ENCODE peak calls at places on chromosome 10, in eight cellular contexts. M, B, Y, Q, F, E, N and V are unnamed samples.
A peak's percentile ranks its signal among the peaks of the same experiment; 100 is the strongest.

GRCh38 chr10:127928021-127928806 is 21.3 kb downstream of the PTPRE start:
- DNase-seq in Q (no peak), Y (peak; percentile 65), E (peak; percentile 77), M (no peak), F (no peak), N (no peak), B (no peak), V (no peak)

GRCh38 chr10:88932539-88933256 is 19.9 kb downstream of the ACTA2 start:
- DNase-seq in E (peak; percentile 96), N (peak; percentile 50), Q (peak; percentile 57), F (no peak), M (peak; percentile 76), Y (peak; percentile 92), B (no peak), V (peak; percentile 82)

GRCh38 chr10:80158598-80159127 is 26.1 kb downstream of the PLAC9 start:
- DNase-seq in Q (peak; percentile 88), F (peak; percentile 84), M (no peak), E (peak; percentile 96), Y (peak; percentile 92), B (no peak), N (no peak), V (peak; percentile 69)

GRCh38 chr10:19500959-19501358 is 315.3 kb upstream of the PLXDC2 start:
- DNase-seq in Y (no peak), N (no peak), F (no peak), E (no peak), Q (no peak), M (no peak), B (no peak), V (no peak)

GRCh38 chr10:60171436-60172013 is 218.2 kb downstream of the ANK3 start:
- DNase-seq in F (no peak), Q (no peak), M (no peak), E (no peak), B (no peak), Y (peak; percentile 76), N (no peak), V (no peak)

GRCh38 chr10:69874464-69874863 is 72.8 kb downstream of the COL13A1 start:
- DNase-seq in Q (no peak), M (no peak), B (no peak), F (no peak), Y (peak; percentile 66), E (peak; percentile 85), N (no peak), V (no peak)

GRCh38 chr10:57222603-57223002 is 861.5 kb upstream of the ZWINT start:
- DNase-seq in M (peak; percentile 75), Y (no peak), E (no peak), N (no peak), Q (no peak), B (no peak), F (no peak), V (no peak)

GRCh38 chr10:121532465-121532864 is 65.8 kb downstream of the FGFR2 start:
- DNase-seq in B (no peak), Y (no peak), F (no peak), N (no peak), Q (no peak), E (no peak), M (no peak), V (peak; percentile 68)

GRCh38 chr10:119216137-119216536 is 8.8 kb downstream of the GRK5 start:
- DNase-seq in Q (no peak), Y (no peak), N (no peak), E (no peak), M (no peak), B (no peak), F (no peak), V (no peak)

GRCh38 chr10:109456566-109457361 is 466.5 kb downstream of the XPNPEP1 start:
- DNase-seq in N (no peak), F (peak; percentile 3), Q (no peak), M (peak; percentile 87), Y (no peak), B (no peak), E (peak; percentile 25), V (no peak)

GRCh38 chr10:121690152-121690551 is 91.9 kb upstream of the FGFR2 start:
- DNase-seq in F (no peak), Q (no peak), B (no peak), M (no peak), Y (no peak), E (no peak), N (no peak), V (no peak)

GRCh38 chr10:43846187-43846680 is 197.6 kb upstream of the ZNF32 start:
- DNase-seq in M (peak; percentile 50), N (peak; percentile 35), Q (no peak), E (peak; percentile 78), B (peak; percentile 26), Y (no peak), F (peak; percentile 50), V (no peak)

GRCh38 chr10:74871595-74872382 is 45.4 kb downstream of the KAT6B start:
- DNase-seq in Q (no peak), B (no peak), Y (peak; percentile 81), F (no peak), N (no peak), M (no peak), E (no peak), V (no peak)

GRCh38 chr10:62422068-62422590 is 48.0 kb downstream of the ZNF365 start:
- DNase-seq in M (no peak), E (peak; percentile 93), F (no peak), Q (no peak), B (no peak), N (no peak), Y (peak; percentile 74), V (no peak)

GRCh38 chr10:70584941-70585544 is 17.5 kb downstream of the PRF1 start:
- DNase-seq in F (no peak), Q (no peak), M (peak; percentile 88), E (no peak), B (peak; percentile 58), N (no peak), Y (peak; percentile 20), V (no peak)

GRCh38 chr10:57961487-57961886 is 306.2 kb downstream of the IPMK start:
- DNase-seq in B (no peak), E (no peak), Y (no peak), F (no peak), N (no peak), Q (no peak), M (no peak), V (no peak)

GRCh38 chr10:61757525-61758397 is 95.0 kb downstream of the CABCOCO1 start:
- DNase-seq in E (peak; percentile 61), F (no peak), B (no peak), Y (peak; percentile 79), M (no peak), Q (no peak), N (no peak), V (peak; percentile 32)

GRCh38 chr10:69749180-69750010 is 52.3 kb upstream of the COL13A1 start:
- DNase-seq in M (no peak), Q (no peak), N (no peak), F (no peak), E (peak; percentile 69), B (no peak), Y (no peak), V (no peak)

GRCh38 chr10:4136121-4136520 is 351.1 kb upstream of the KLF6 start:
- DNase-seq in M (no peak), Y (no peak), F (no peak), E (peak; percentile 8), B (no peak), N (no peak), Q (no peak), V (no peak)

GRCh38 chr10:77807706-77808105 is 118.8 kb downstream of the DLG5 start:
- DNase-seq in N (no peak), B (no peak), Q (no peak), F (no peak), E (no peak), Y (no peak), M (no peak), V (no peak)
- H3K36me3 ChIP-seq in N (no peaks in the 10 kb centered on the region), B (no peaks in the 10 kb centered on the region), Q (peaks cover 6% of the 10 kb centered on the region), F (peaks cover 96% of the 10 kb centered on the region), E (peaks cover 4% of the 10 kb centered on the region), Y (peaks cover 37% of the 10 kb centered on the region), M (peaks cover 80% of the 10 kb centered on the region), V (peaks cover 24% of the 10 kb centered on the region)

GRCh38 chr10:124223711-124224085 is 130.3 kb upstream of the CHST15 start:
- DNase-seq in F (no peak), B (no peak), Y (no peak), N (no peak), M (peak; percentile 33), Q (no peak), E (no peak), V (no peak)

GRCh38 chr10:124223001-124223710 is 129.8 kb upstream of the CHST15 start:
- DNase-seq in Y (no peak), B (no peak), N (no peak), Q (no peak), E (no peak), F (no peak), M (no peak), V (no peak)

GRCh38 chr10:124220971-124221355 is 127.6 kb upstream of the CHST15 start:
- DNase-seq in B (no peak), M (no peak), E (no peak), Q (no peak), Y (no peak), N (no peak), F (no peak), V (no peak)

GRCh38 chr10:124221356-124222297 is 128.2 kb upstream of the CHST15 start:
- DNase-seq in Y (peak; percentile 32), Q (no peak), M (peak; percentile 32), F (no peak), B (no peak), E (no peak), N (no peak), V (no peak)

GRCh38 chr10:124222298-124223000 is 129.1 kb upstream of the CHST15 start:
- DNase-seq in E (no peak), B (no peak), Q (no peak), F (no peak), N (no peak), M (no peak), Y (no peak), V (no peak)
- H3K4me3 ChIP-seq in E (no peak overlapping the region), B (no peak overlapping the region), Q (no peak overlapping the region), F (no peak overlapping the region), N (no peak overlapping the region), M (no peak overlapping the region), Y (no peak overlapping the region), V (no peak overlapping the region)

GRCh38 chr10:110893559-110894179 is 21.9 kb downstream of the PDCD4 start:
- DNase-seq in E (peak; percentile 72), F (no peak), Q (no peak), N (peak; percentile 63), M (no peak), Y (peak; percentile 64), B (no peak), V (no peak)
- H3K36me3 ChIP-seq in E (peaks cover 34% of the 10 kb centered on the region), F (peaks cover 83% of the 10 kb centered on the region), Q (peaks cover 4% of the 10 kb centered on the region), N (peaks cover 48% of the 10 kb centered on the region), M (peaks cover 50% of the 10 kb centered on the region), Y (peaks cover 10% of the 10 kb centered on the region), B (peaks cover 25% of the 10 kb centered on the region), V (peaks cover 27% of the 10 kb centered on the region)

DNA sequence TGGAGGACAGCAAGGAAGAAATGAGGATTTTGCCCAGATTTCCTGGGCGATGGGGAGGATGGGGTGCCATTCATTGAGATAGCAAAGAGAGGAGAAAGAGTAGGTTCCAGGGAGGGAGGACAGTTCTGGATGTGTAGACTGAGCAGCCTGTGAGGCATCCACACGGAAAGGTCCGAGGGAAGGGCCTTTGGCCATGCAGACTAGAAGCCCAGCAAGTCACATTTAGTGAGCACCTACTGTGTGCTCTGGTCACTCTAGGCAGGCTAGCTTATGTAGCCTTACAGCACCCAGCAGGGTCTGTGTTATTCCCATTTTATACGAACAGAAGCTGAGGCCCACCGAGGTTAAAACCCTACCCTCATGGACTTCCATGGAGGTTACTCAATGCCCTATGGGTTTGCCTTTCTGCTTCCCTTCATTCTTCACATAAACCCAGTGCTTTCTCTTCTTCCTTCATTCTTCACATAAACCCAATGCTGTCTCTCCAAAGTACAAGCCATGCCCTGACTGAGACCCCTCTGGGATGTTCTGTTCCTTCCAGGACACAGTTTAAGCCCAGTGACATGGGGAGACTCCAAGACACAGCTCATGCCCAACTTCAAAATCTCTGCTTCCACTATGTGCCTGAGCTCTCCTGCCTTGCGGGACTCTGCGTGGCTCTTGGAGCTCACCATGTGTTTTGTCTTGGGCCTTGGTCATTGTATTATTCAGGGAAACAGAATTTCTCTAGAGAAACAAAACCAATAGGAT is 13.7 kb downstream of the IL2RA start:
- DNase-seq in N (no peak), Y (no peak), Q (no peak), F (no peak), E (no peak), M (peak; percentile 17), B (no peak), V (no peak)
- H3K4me3 ChIP-seq in N (no peak overlapping the region), Y (no peak overlapping the region), Q (no peak overlapping the region), F (no peak overlapping the region), E (no peak overlapping the region), M (no peak overlapping the region), B (no peak overlapping the region), V (no peak overlapping the region)